ENCODE peak calls at places on chromosomes 1 and 21, in four cellular contexts. U is left ventricle myocardium inferior, M is small intestine, E is cardiac muscle cell. F is an unnamed sample.

GRCh38 chr1:173489149-173489600 is 12.0 kb downstream of the PRDX6 start:
- DNase-seq in M (no peak), U (no peak), E (no peak), F (no peak)

GRCh38 chr1:193558491-193559028 is 372.1 kb upstream of the B3GALT2 start:
- DNase-seq in U (no peak), E (no peak), M (no peak), F (no peak)

GRCh38 chr1:15885701-15886612 is 38.5 kb downstream of the SPEN start:
- DNase-seq in E (peak; percentile 92), M (peak; percentile 94), U (peak; percentile 98), F (peak; percentile 17)

GRCh38 chr1:6275826-6276764 is 15.2 kb upstream of the GPR153 start:
- DNase-seq in E (peak; percentile 88), U (peak; percentile 72), M (no peak), F (no peak)

GRCh38 chr1:42825058-42825851 is 8.1 kb upstream of the SVBP start:
- DNase-seq in E (no peak), M (peak; percentile 25), U (no peak), F (no peak)

GRCh38 chr1:183633676-183634343 is 1.8 kb downstream of the ARPC5 start:
- DNase-seq in E (peak; percentile 83), M (peak; percentile 52), U (no peak), F (no peak)

GRCh38 chr1:9844106-9844505 is 20.3 kb upstream of the CLSTN1 start:
- DNase-seq in M (no peak), E (no peak), U (no peak), F (no peak)

GRCh38 chr1:168112673-168113305 is 23.9 kb downstream of the GPR161 start:
- DNase-seq in U (no peak), E (peak; percentile 73), M (no peak), F (no peak)

GRCh38 chr1:17214876-17215544 is 10.1 kb downstream of the PADI1 start:
- DNase-seq in E (no peak), M (no peak), U (no peak), F (no peak)

GRCh38 chr1:182392045-182393028 is 747 bp upstream of the GLUL start:
- DNase-seq in U (peak; percentile 66), E (no peak), M (peak; percentile 20), F (peak; percentile 33)

GRCh38 chr1:218347713-218348627 is 2.8 kb downstream of the TGFB2 start:
- DNase-seq in E (peak; percentile 78), M (no peak), U (no peak), F (no peak)

GRCh38 chr1:19925342-19926070 is 2.1 kb upstream of the PLA2G2E start:
- DNase-seq in M (peak; percentile 27), E (no peak), U (no peak), F (no peak)

GRCh38 chr1:225476100-225476511 is 48.3 kb upstream of the LBR start:
- DNase-seq in E (no peak), M (no peak), U (no peak), F (no peak)

GRCh38 chr1:200861937-200862647 is 10.7 kb upstream of the GPR25 start:
- DNase-seq in M (no peak), E (no peak), U (no peak), F (no peak)

GRCh38 chr1:157880621-157881020 is 39.0 kb upstream of the CD5L start:
- DNase-seq in M (no peak), E (no peak), U (no peak), F (no peak)

GRCh38 chr1:87840772-87841171 is 512.1 kb downstream of the LMO4 start:
- DNase-seq in M (no peak), E (no peak), U (no peak), F (no peak)

GRCh38 chr1:109396513-109396839 is 1.2 kb downstream of the SORT1 start:
- DNase-seq in E (no peak), U (no peak), M (no peak), F (no peak)

GRCh38 chr21:45323487-45324380 is 36.0 kb upstream of the POFUT2 start:
- DNase-seq in M (no peak), E (no peak), U (peak; percentile 11), F (no peak)

GRCh38 chr1:163361123-163361934 is 39.6 kb downstream of the NUF2 start:
- DNase-seq in U (no peak), E (peak; percentile 50), M (peak; percentile 29), F (no peak)

GRCh38 chr1:19028110-19028509 is 71.6 kb upstream of the IFFO2 start:
- DNase-seq in U (no peak), M (no peak), E (no peak), F (no peak)

GRCh38 chr1:45012639-45013278 is 705 bp downstream of the UROD start:
- DNase-seq in E (peak; percentile 76), M (peak; percentile 74), U (peak; percentile 81), F (no peak)

GRCh38 chr1:15950763-15951295 is 25.1 kb downstream of the ZBTB17 start:
- DNase-seq in M (no peak), U (no peak), E (no peak), F (no peak)

GRCh38 chr1:232352956-232353355 is 277.0 kb downstream of the SIPA1L2 start:
- DNase-seq in U (no peak), E (no peak), M (no peak), F (no peak)

GRCh38 chr1:7538033-7538432 is 233.1 kb upstream of the VAMP3 start:
- DNase-seq in U (peak; percentile 1), M (no peak), E (no peak), F (no peak)

GRCh38 chr1:193700710-193701355 is 514.4 kb upstream of the B3GALT2 start:
- DNase-seq in U (no peak), E (no peak), M (no peak), F (no peak)

GRCh38 chr1:159090566-159091546 is 14.3 kb upstream of the AIM2 start:
- DNase-seq in E (no peak), M (no peak), U (no peak), F (no peak)

GRCh38 chr21:34202553-34203332 is 129.4 kb downstream of the MRPS6 start:
- DNase-seq in E (peak; percentile 66), U (peak; percentile 25), M (no peak), F (no peak)

GRCh38 chr21:27346041-27346448 is 379.2 kb upstream of the ADAMTS5 start:
- DNase-seq in E (no peak), M (no peak), U (no peak), F (no peak)

GRCh38 chr1:42963378-42964005 is 4.8 kb upstream of the SLC2A1 start:
- DNase-seq in E (no peak), U (no peak), M (no peak), F (no peak)

GRCh38 chr1:3308053-3308452 is 146.4 kb upstream of the ARHGEF16 start:
- DNase-seq in E (no peak), U (peak; percentile 44), M (no peak), F (no peak)

GRCh38 chr1:3304692-3305091 is 149.8 kb upstream of the ARHGEF16 start:
- DNase-seq in E (no peak), M (no peak), U (no peak), F (no peak)

GRCh38 chr1:3305156-3305555 is 149.3 kb upstream of the ARHGEF16 start:
- DNase-seq in E (no peak), U (no peak), M (no peak), F (no peak)

GRCh38 chr1:3307359-3307758 is 147.1 kb upstream of the ARHGEF16 start:
- DNase-seq in U (no peak), M (no peak), E (no peak), F (no peak)

DNA sequence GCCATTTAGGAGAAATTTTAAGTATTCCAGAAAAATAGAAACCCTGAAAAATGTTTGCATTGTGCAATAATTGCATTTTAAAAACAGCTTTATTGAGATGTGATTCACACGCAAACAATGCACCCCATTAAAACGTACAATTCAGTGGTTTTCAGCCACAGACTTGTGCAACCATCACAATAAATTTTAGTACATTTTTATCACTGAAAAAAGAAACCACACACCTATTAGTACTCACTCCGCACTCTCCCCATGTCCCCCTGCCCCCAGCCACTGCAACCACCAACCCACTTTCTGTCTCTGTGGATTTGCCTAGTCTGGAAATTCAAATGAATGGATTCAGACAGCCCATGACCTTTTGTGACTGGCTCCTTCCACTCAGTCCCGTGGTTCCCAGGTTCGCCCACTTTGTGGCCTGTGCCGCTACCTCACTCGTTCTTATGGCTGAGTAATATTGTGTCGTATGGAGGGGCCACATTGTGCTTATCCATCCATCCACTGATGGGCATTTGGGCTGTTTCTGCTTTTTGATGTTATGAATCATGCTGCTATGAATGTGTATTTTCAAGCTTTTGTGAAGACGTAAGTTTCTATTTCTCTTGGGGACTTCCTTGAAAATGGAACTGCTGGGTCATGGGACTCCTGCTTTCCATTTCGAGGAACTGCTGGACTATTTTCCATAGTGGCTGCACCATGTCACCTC is 147.7 kb upstream of the ARHGEF16 start:
- DNase-seq in M (no peak), E (no peak), U (no peak), F (no peak)
- H3K27me3 ChIP-seq in M (no peaks in the 10 kb centered on the region), E (no peaks in the 10 kb centered on the region), U (peaks cover 24% of the 10 kb centered on the region), F (no peaks in the 10 kb centered on the region)

GRCh38 chr1:41738475-41738874 is 180.2 kb downstream of the HIVEP3 start:
- DNase-seq in E (no peak), M (no peak), U (no peak), F (no peak)

GRCh38 chr1:41740058-41740457 is 178.7 kb downstream of the HIVEP3 start:
- DNase-seq in E (no peak), M (no peak), U (no peak), F (no peak)

GRCh38 chr1:41740630-41741239 is 178.0 kb downstream of the HIVEP3 start:
- DNase-seq in M (no peak), U (no peak), E (no peak), F (no peak)

GRCh38 chr1:41738010-41738409 is 180.7 kb downstream of the HIVEP3 start:
- DNase-seq in U (no peak), M (no peak), E (no peak), F (no peak)

GRCh38 chr1:41739061-41739955 is 179.4 kb downstream of the HIVEP3 start:
- DNase-seq in U (peak; percentile 71), M (no peak), E (no peak), F (peak; percentile 10)
- H3K4me3 ChIP-seq in U (peak overlapping the region; percentile 8), M (no peak overlapping the region), E (no peak overlapping the region), F (peak overlapping the region; percentile 45)

GRCh38 chr1:180153032-180153431 is 1.6 kb upstream of the QSOX1 start:
- DNase-seq in E (no peak), U (no peak), M (no peak), F (no peak)
- H3K4me1 ChIP-seq in E (peaks cover 3% of the 10 kb centered on the region), U (peaks cover 44% of the 10 kb centered on the region), M (peaks cover 2% of the 10 kb centered on the region), F (peaks cover 7% of the 10 kb centered on the region)

GRCh38 chr1:63319069-63320023 is 3.0 kb upstream of the FOXD3 start:
- DNase-seq in E (no peak), U (no peak), M (no peak), F (no peak)
- H3K27me3 ChIP-seq in E (peaks cover 100% of the 10 kb centered on the region), U (peaks cover 100% of the 10 kb centered on the region), M (peaks cover 60% of the 10 kb centered on the region), F (peaks cover 62% of the 10 kb centered on the region)

DNA sequence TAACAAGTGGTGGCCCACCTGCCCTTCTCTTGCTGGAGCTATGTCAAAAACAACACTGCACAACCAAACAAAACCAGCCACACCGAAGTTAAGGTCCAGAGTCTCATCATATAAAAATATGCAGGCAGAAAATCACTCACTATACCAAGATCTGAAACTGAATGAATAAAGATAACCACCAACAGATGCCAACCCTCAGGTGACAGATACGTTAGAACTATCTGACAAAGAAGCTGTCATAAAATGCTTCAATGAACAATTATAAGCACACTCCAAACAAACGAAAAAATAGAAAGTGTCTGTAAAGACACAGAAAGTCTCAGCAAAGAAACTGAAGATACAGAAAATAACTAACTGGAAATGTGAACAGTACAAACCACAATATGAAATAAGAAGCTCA is 14.0 kb downstream of the ZNF496 start:
- DNase-seq in E (no peak), U (no peak), M (no peak), F (no peak)
- H3K4me3 ChIP-seq in E (no peak overlapping the region), U (no peak overlapping the region), M (no peak overlapping the region), F (no peak overlapping the region)